ENCODE peak calls at places on chromosomes 6 and 20, in five cellular contexts. One of them, this sample, is unnamed.

GRCh38 chr6:2733736-2734480 is 16.8 kb downstream of the MYLK4 start:
- DNase-seq in Peyer's patch: no peak
- DNase-seq in cardiac muscle cell: no peak
- DNase-seq in astrocyte of the spinal cord: no peak
- DNase-seq in pancreas: no peak
- DNase-seq in this sample: no peak

GRCh38 chr6:35025241-35026188 is 115.6 kb downstream of the TCP11 start:
- DNase-seq in Peyer's patch: no peak
- DNase-seq in cardiac muscle cell: no peak
- DNase-seq in astrocyte of the spinal cord: no peak
- DNase-seq in pancreas: no peak
- DNase-seq in this sample: no peak

GRCh38 chr20:5608448-5609161 is 141.6 kb upstream of the SHLD1 start:
- DNase-seq in Peyer's patch: no peak
- DNase-seq in cardiac muscle cell: peak; percentile 53
- DNase-seq in astrocyte of the spinal cord: peak; percentile 40
- DNase-seq in pancreas: no peak
- DNase-seq in this sample: no peak

GRCh38 chr6:52305948-52306767 is 21.6 kb upstream of the MCM3 start:
- DNase-seq in Peyer's patch: no peak
- DNase-seq in cardiac muscle cell: no peak
- DNase-seq in astrocyte of the spinal cord: no peak
- DNase-seq in pancreas: no peak
- DNase-seq in this sample: no peak

GRCh38 chr6:106173480-106173879 is 87.3 kb downstream of the PRDM1 start:
- DNase-seq in Peyer's patch: no peak
- DNase-seq in cardiac muscle cell: no peak
- DNase-seq in astrocyte of the spinal cord: no peak
- DNase-seq in pancreas: no peak
- DNase-seq in this sample: no peak

GRCh38 chr6:105091140-105091829 is 88.5 kb downstream of the POPDC3 start:
- DNase-seq in Peyer's patch: no peak
- DNase-seq in cardiac muscle cell: no peak
- DNase-seq in astrocyte of the spinal cord: no peak
- DNase-seq in pancreas: no peak
- DNase-seq in this sample: no peak

GRCh38 chr6:23522751-23523527 is 603.1 kb upstream of the NRSN1 start:
- DNase-seq in Peyer's patch: no peak
- DNase-seq in cardiac muscle cell: no peak
- DNase-seq in astrocyte of the spinal cord: no peak
- DNase-seq in pancreas: no peak
- DNase-seq in this sample: no peak

GRCh38 chr20:46174469-46175126 is 56.5 kb downstream of the CD40 start:
- DNase-seq in Peyer's patch: peak; percentile 80
- DNase-seq in cardiac muscle cell: peak; percentile 70
- DNase-seq in astrocyte of the spinal cord: peak; percentile 43
- DNase-seq in pancreas: peak; percentile 87
- DNase-seq in this sample: peak; percentile 74

GRCh38 chr20:2285618-2286017 is 10.2 kb upstream of the TGM3 start:
- DNase-seq in Peyer's patch: no peak
- DNase-seq in cardiac muscle cell: no peak
- DNase-seq in astrocyte of the spinal cord: no peak
- DNase-seq in pancreas: no peak
- DNase-seq in this sample: no peak

GRCh38 chr6:119116712-119117281 is 38.3 kb upstream of the FAM184A start:
- DNase-seq in Peyer's patch: no peak
- DNase-seq in cardiac muscle cell: no peak
- DNase-seq in astrocyte of the spinal cord: no peak
- DNase-seq in pancreas: no peak
- DNase-seq in this sample: no peak

GRCh38 chr6:117233146-117233545 is 32.2 kb upstream of the VGLL2 start:
- DNase-seq in Peyer's patch: no peak
- DNase-seq in cardiac muscle cell: peak; percentile 46
- DNase-seq in astrocyte of the spinal cord: peak; percentile 29
- DNase-seq in pancreas: no peak
- DNase-seq in this sample: no peak

GRCh38 chr6:88492824-88493223 is 326.7 kb upstream of the CNR1 start:
- DNase-seq in Peyer's patch: no peak
- DNase-seq in cardiac muscle cell: peak; percentile 53
- DNase-seq in astrocyte of the spinal cord: peak; percentile 61
- DNase-seq in pancreas: no peak
- DNase-seq in this sample: no peak

GRCh38 chr20:7790189-7790588 is 150.1 kb downstream of the HAO1 start:
- DNase-seq in Peyer's patch: no peak
- DNase-seq in cardiac muscle cell: peak; percentile 59
- DNase-seq in astrocyte of the spinal cord: peak; percentile 54
- DNase-seq in pancreas: no peak
- DNase-seq in this sample: no peak

GRCh38 chr20:18272451-18272850 is 15.9 kb upstream of the ZNF133 start:
- DNase-seq in Peyer's patch: no peak
- DNase-seq in cardiac muscle cell: peak; percentile 38
- DNase-seq in astrocyte of the spinal cord: no peak
- DNase-seq in pancreas: no peak
- DNase-seq in this sample: no peak

GRCh38 chr6:169969372-169970099 is 218.1 kb downstream of the ERMARD start:
- DNase-seq in Peyer's patch: no peak
- DNase-seq in cardiac muscle cell: no peak
- DNase-seq in astrocyte of the spinal cord: no peak
- DNase-seq in pancreas: peak; percentile 53
- DNase-seq in this sample: no peak

GRCh38 chr6:6179858-6180257 is 140.6 kb downstream of the F13A1 start:
- DNase-seq in Peyer's patch: no peak
- DNase-seq in cardiac muscle cell: no peak
- DNase-seq in astrocyte of the spinal cord: no peak
- DNase-seq in pancreas: no peak
- DNase-seq in this sample: no peak

GRCh38 chr6:148508401-148509151 is 165.9 kb downstream of the SASH1 start:
- DNase-seq in Peyer's patch: no peak
- DNase-seq in cardiac muscle cell: peak; percentile 75
- DNase-seq in astrocyte of the spinal cord: peak; percentile 81
- DNase-seq in pancreas: no peak
- DNase-seq in this sample: no peak

GRCh38 chr20:6053776-6054688 is at the start of gene LRRN4:
- DNase-seq in Peyer's patch: no peak
- DNase-seq in cardiac muscle cell: peak; percentile 36
- DNase-seq in astrocyte of the spinal cord: no peak
- DNase-seq in pancreas: no peak
- DNase-seq in this sample: no peak

GRCh38 chr20:24737212-24737850 is 211.7 kb upstream of the CST7 start:
- DNase-seq in Peyer's patch: no peak
- DNase-seq in cardiac muscle cell: no peak
- DNase-seq in astrocyte of the spinal cord: no peak
- DNase-seq in pancreas: no peak
- DNase-seq in this sample: no peak

GRCh38 chr6:163994566-163994965 is 580.0 kb downstream of the QKI start:
- DNase-seq in Peyer's patch: no peak
- DNase-seq in cardiac muscle cell: no peak
- DNase-seq in astrocyte of the spinal cord: no peak
- DNase-seq in pancreas: no peak
- DNase-seq in this sample: no peak

GRCh38 chr6:6820688-6821238 is 232.2 kb downstream of the LY86 start:
- DNase-seq in Peyer's patch: peak; percentile 73
- DNase-seq in cardiac muscle cell: no peak
- DNase-seq in astrocyte of the spinal cord: no peak
- DNase-seq in pancreas: peak; percentile 66
- DNase-seq in this sample: peak; percentile 82

GRCh38 chr6:84057908-84058307 is 24.3 kb downstream of the MRAP2 start:
- DNase-seq in Peyer's patch: no peak
- DNase-seq in cardiac muscle cell: no peak
- DNase-seq in astrocyte of the spinal cord: no peak
- DNase-seq in pancreas: no peak
- DNase-seq in this sample: no peak

GRCh38 chr6:149723771-149724417 is 6.0 kb upstream of the LATS1 start:
- DNase-seq in Peyer's patch: no peak
- DNase-seq in cardiac muscle cell: peak; percentile 87
- DNase-seq in astrocyte of the spinal cord: peak; percentile 75
- DNase-seq in pancreas: no peak
- DNase-seq in this sample: peak; percentile 60

DNA sequence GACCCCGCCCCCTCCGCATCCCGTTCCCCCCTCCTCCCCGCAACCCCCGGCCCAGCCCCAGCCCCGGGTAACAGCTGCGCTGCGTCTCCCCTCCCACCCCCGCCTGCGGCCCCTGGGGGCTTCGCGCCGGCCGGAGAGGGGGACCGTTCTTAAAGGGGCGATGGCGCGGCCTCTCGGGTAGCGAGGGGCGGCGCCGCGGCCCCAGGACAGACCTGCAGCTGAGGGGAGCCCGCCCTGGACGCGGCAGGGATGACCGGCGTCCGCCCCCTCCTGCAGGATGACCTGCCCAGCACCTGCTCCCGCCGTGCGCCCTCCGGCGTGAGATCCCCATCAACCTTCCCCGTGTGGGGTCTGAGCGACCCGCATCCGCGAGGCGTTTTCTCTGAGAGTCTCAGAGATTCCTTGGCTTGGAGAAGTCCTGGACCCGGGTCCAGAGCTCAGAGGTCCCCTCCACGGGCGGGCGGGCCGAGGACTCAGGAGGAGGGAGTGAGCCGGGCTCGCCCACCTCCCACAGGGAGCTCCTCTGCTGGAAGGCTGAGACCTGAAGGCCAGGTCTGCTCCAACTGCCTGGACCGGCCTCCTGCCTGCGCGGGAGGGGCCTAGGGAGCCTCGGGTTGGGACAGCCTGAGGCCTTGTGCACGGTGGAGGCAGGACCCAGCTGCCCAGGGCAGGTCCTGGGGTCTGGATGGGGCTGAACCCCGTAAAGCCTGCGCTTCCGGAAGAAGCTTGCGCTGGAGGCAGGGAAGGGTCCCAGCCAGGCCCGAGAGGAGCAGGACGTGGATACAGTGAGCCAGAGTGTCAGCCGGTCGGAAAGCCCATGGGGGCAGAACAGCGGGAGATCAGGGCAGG is 497 bp upstream of the NKAIN4 start:
- DNase-seq in Peyer's patch: no peak
- DNase-seq in cardiac muscle cell: no peak
- DNase-seq in astrocyte of the spinal cord: no peak
- DNase-seq in pancreas: no peak
- DNase-seq in this sample: no peak
- H3K4me3 ChIP-seq in Peyer's patch: no peak overlapping the region
- H3K4me3 ChIP-seq in cardiac muscle cell: peak overlapping the region; percentile 4
- H3K4me3 ChIP-seq in astrocyte of the spinal cord: no peak overlapping the region
- H3K4me3 ChIP-seq in pancreas: no peak overlapping the region
- H3K4me3 ChIP-seq in this sample: no peak overlapping the region

DNA sequence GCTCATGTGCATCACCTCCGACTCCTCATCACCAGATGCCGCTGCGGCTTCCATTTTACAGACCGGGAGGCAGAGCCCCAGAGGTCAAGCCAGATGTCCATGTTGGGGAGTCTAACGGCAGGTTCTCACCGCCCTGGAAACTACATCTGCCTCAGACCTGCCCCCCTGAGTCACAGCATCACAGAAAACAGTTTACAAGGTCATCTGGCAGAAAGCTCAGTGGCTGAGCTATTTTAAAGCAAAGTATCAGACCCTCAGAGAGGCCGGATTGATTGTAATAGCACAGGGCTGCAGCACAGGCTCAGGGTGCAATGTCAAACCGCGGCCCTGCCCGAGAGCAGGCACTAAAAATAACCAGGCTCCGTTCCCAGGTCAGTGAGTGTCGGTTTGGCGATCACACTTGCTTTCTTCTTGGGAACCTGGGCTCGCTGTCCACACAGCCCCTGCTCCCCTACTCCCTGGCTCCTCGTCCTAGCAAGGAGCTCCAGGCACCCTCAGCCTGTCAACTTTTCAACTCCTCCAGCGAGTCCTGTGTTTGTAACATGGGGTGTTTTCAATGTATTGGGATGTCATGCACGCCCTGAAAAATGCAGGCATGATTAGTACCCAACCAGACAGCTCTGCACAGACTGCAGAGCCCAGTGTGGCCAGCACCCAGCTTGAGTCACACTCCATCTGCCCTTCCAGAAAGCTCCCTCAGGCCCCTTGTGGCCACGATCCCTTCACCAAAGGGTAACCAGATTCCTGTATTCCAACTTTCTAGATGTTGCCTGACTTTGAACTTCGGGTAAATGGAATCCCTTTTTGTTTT is 264.5 kb downstream of the CDH4 start:
- DNase-seq in Peyer's patch: peak; percentile 19
- DNase-seq in cardiac muscle cell: no peak
- DNase-seq in astrocyte of the spinal cord: no peak
- DNase-seq in pancreas: no peak
- DNase-seq in this sample: no peak
- TF ChIP-seq CTCF in Peyer's patch: no peak
- TF ChIP-seq CTCF in cardiac muscle cell: no peak
- TF ChIP-seq CTCF in astrocyte of the spinal cord: no peak
- TF ChIP-seq CTCF in pancreas: no peak
- TF ChIP-seq CTCF in this sample: no peak

GRCh38 chr6:166005401-166005845 is 162.2 kb downstream of the TBXT start:
- DNase-seq in Peyer's patch: no peak
- DNase-seq in cardiac muscle cell: peak; percentile 79
- DNase-seq in astrocyte of the spinal cord: peak; percentile 73
- DNase-seq in pancreas: peak; percentile 70
- DNase-seq in this sample: no peak
- H3K4me3 ChIP-seq in Peyer's patch: peak overlapping the region; percentile 30
- H3K4me3 ChIP-seq in cardiac muscle cell: peak overlapping the region; percentile 29
- H3K4me3 ChIP-seq in astrocyte of the spinal cord: peak overlapping the region; percentile 36
- H3K4me3 ChIP-seq in pancreas: no peak overlapping the region
- H3K4me3 ChIP-seq in this sample: peak overlapping the region; percentile 24

GRCh38 chr6:151690303-151690702 is 117.2 kb upstream of the ESR1 start:
- DNase-seq in Peyer's patch: no peak
- DNase-seq in cardiac muscle cell: peak; percentile 27
- DNase-seq in astrocyte of the spinal cord: no peak
- DNase-seq in pancreas: no peak
- DNase-seq in this sample: no peak
- TF ChIP-seq CTCF in Peyer's patch: no peak
- TF ChIP-seq CTCF in cardiac muscle cell: no peak
- TF ChIP-seq CTCF in astrocyte of the spinal cord: no peak
- TF ChIP-seq CTCF in pancreas: no peak
- TF ChIP-seq CTCF in this sample: no peak

DNA sequence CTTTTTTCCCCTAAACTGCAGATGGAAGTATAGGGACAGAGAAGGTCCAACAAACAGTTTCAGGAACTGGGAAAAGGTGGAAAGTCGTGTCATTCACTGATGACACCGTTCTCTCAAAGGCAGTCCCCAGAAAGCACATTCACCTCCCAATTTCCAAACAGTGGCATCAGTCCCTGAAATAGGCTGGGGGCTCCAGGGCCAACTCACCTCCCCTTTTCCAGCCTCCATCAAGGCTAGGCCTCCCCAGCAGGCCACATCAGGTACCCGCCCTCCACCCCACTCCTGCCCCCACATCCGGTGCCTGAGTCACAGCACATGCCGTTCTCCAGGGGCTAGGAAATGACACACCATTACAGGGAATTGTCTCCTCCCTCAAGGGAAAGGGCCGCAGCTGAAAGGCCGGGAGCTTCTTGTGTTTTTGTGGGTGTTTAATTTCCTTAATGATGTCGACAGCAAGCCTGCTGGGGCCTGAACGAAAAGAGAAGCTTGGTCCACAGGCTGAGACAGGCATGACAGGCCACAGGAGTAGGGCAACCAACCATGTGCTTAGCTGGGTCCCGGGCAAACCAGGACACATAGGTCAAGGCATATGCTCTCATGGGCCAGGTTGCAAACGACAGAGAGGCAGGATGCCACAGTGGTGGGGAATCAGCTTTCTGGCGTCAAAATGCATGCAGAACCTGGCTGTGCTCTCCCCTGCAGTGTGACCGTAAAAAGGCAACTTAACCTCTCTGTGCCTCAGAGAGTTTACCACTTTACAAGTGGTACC is 39.2 kb downstream of the ZMYND8 start:
- DNase-seq in Peyer's patch: peak; percentile 79
- DNase-seq in cardiac muscle cell: peak; percentile 98
- DNase-seq in astrocyte of the spinal cord: peak; percentile 99
- DNase-seq in pancreas: no peak
- DNase-seq in this sample: peak; percentile 76
- H3K4me3 ChIP-seq in Peyer's patch: peak overlapping the region; percentile 31
- H3K4me3 ChIP-seq in cardiac muscle cell: no peak overlapping the region
- H3K4me3 ChIP-seq in astrocyte of the spinal cord: no peak overlapping the region
- H3K4me3 ChIP-seq in pancreas: no peak overlapping the region
- H3K4me3 ChIP-seq in this sample: no peak overlapping the region